ENCODE peak calls at places on chromosomes 16 and 17, in four cellular contexts. U, C, O and H are unnamed samples.

GRCh38 chr16:57747091-57747490 is 11.5 kb downstream of the KATNB1 start:
- DNase-seq in O (no peak), U (no peak), C (no peak), H (no peak)

GRCh38 chr17:69093279-69093789 is 32.6 kb upstream of the ABCA9 start:
- DNase-seq in C (no peak), O (peak; percentile 36), U (no peak), H (no peak)

GRCh38 chr16:57113042-57113453 is 20.7 kb downstream of the CPNE2 start:
- DNase-seq in U (peak; percentile 34), O (no peak), C (no peak), H (no peak)

GRCh38 chr17:83034525-83034924 is 44.9 kb upstream of the METRNL start:
- DNase-seq in C (no peak), O (no peak), U (no peak), H (no peak)

GRCh38 chr17:4566785-4567184 is 6.4 kb upstream of the GGT6 start:
- DNase-seq in U (peak; percentile 39), O (peak; percentile 59), C (no peak), H (peak; percentile 81)

GRCh38 chr17:19424934-19425868 is 14.2 kb downstream of the RNF112 start:
- DNase-seq in U (peak; percentile 23), O (no peak), C (no peak), H (no peak)

GRCh38 chr17:64077409-64077808 is 52.5 kb downstream of the ERN1 start:
- DNase-seq in O (no peak), C (no peak), U (peak; percentile 41), H (no peak)

GRCh38 chr16:22933173-22933572 is 119.2 kb downstream of the HS3ST2 start:
- DNase-seq in U (no peak), O (no peak), C (no peak), H (no peak)

GRCh38 chr17:82985973-82986372 is 93.4 kb upstream of the METRNL start:
- DNase-seq in C (no peak), O (no peak), U (peak; percentile 46), H (peak; percentile 78)

GRCh38 chr17:16939606-16940115 is 32.3 kb downstream of the TNFRSF13B start:
- DNase-seq in U (no peak), C (no peak), O (no peak), H (no peak)

GRCh38 chr17:28986714-28987367 is 19.0 kb downstream of the SEZ6 start:
- DNase-seq in O (no peak), C (no peak), U (no peak), H (no peak)

GRCh38 chr17:39601758-39602532 is 5.8 kb downstream of the NEUROD2 start:
- DNase-seq in U (no peak), C (no peak), O (no peak), H (peak; percentile 32)

GRCh38 chr16:21194771-21195301 is 16.5 kb downstream of the ZP2 start:
- DNase-seq in U (no peak), C (no peak), O (no peak), H (no peak)

GRCh38 chr17:9924735-9925191 is 19.7 kb upstream of the RCVRN start:
- DNase-seq in C (peak; percentile 48), O (peak; percentile 43), U (peak; percentile 75), H (peak; percentile 61)

GRCh38 chr17:57213180-57213825 is 43.0 kb upstream of the MSI2 start:
- DNase-seq in U (no peak), O (peak; percentile 19), C (no peak), H (no peak)

GRCh38 chr16:61362583-61362982 is 673.7 kb downstream of the CDH8 start:
- DNase-seq in U (no peak), C (no peak), O (no peak), H (no peak)

GRCh38 chr16:48231675-48232214 is 12.4 kb upstream of the LONP2 start:
- DNase-seq in O (no peak), U (peak; percentile 49), C (no peak), H (peak; percentile 45)

GRCh38 chr17:44315760-44316731 is 7.6 kb downstream of the RUNDC3A start:
- DNase-seq in U (no peak), O (peak; percentile 60), C (no peak), H (peak; percentile 28)

GRCh38 chr16:83887088-83887487 is 11.8 kb upstream of the MLYCD start:
- DNase-seq in U (no peak), C (no peak), O (no peak), H (no peak)

GRCh38 chr16:89860747-89861304 is 12.6 kb upstream of the TCF25 start:
- DNase-seq in U (peak; percentile 17), C (no peak), O (peak; percentile 96), H (peak; percentile 95)

GRCh38 chr16:30805056-30805369 is 18.0 kb upstream of the ZNF629 start:
- DNase-seq in U (no peak), O (no peak), C (no peak), H (no peak)

GRCh38 chr17:63984651-63985386 is 12.1 kb upstream of the SCN4A start:
- DNase-seq in O (peak; percentile 48), C (no peak), U (peak; percentile 91), H (no peak)

GRCh38 chr17:43003542-43004172 is 2.9 kb upstream of the IFI35 start:
- DNase-seq in O (no peak), C (no peak), U (peak; percentile 50), H (no peak)

GRCh38 chr16:85179344-85180046 is 67.2 kb upstream of the CIBAR2 start:
- DNase-seq in C (no peak), U (no peak), O (no peak), H (no peak)

GRCh38 chr17:48878920-48879898 is 13.4 kb upstream of the ATP5MC1 start:
- DNase-seq in U (peak; percentile 66), C (peak; percentile 55), O (peak; percentile 90), H (peak; percentile 87)

GRCh38 chr17:44222112-44222869 is 2.8 kb upstream of the UBTF start:
- DNase-seq in O (no peak), U (peak; percentile 66), C (no peak), H (peak; percentile 87)

GRCh38 chr17:17018021-17018441 is 24.2 kb upstream of the MPRIP start:
- DNase-seq in C (no peak), O (no peak), U (no peak), H (no peak)

GRCh38 chr17:70338946-70339354 is 169.6 kb downstream of the KCNJ2 start:
- DNase-seq in O (no peak), U (no peak), C (no peak), H (no peak)

GRCh38 chr16:56600398-56600999 is 7.9 kb upstream of the MT2A start:
- DNase-seq in U (peak; percentile 66), O (peak; percentile 55), C (no peak), H (peak; percentile 72)

GRCh38 chr16:59632266-59632855 is 898.2 kb upstream of the GOT2 start:
- DNase-seq in U (peak; percentile 68), O (no peak), C (no peak), H (no peak)

GRCh38 chr17:75842963-75843576 is 1.1 kb downstream of the UNC13D start:
- DNase-seq in O (no peak), C (no peak), U (no peak), H (no peak)

DNA sequence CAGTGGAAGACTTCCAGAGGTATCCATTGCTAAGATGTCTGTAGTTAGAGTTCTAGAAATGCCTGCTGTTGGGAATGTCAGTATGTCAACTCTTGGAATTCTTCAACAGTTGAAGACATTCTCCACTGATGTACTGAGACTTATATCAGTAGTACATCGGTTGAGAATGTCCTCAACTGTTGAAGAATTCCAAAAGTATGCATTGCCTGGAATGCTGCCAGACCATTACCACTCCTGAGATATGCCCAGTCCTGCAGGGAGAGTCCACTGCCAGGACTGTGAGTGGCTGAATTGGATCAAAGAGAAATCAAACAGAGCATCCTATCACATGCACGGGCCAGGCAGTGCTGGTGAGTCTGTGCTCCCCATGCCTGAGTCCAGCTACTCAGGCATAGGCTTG is 42.0 kb downstream of the IL21R start:
- DNase-seq in C (no peak), O (no peak), U (peak; percentile 65), H (no peak)
- TF ChIP-seq RCOR1 in C (no peak), O (no peak), U (no peak), H (no peak)

GRCh38 chr16:53629151-53629550 is 74.5 kb downstream of the RPGRIP1L start:
- DNase-seq in O (no peak), U (no peak), C (no peak), H (no peak)
- H3K4me3 ChIP-seq in O (no peak overlapping the region), U (no peak overlapping the region), C (no peak overlapping the region), H (no peak overlapping the region)

GRCh38 chr16:1433756-1434155 is 2.9 kb downstream of the PERCC1 start:
- DNase-seq in U (no peak), O (no peak), C (no peak), H (no peak)

GRCh38 chr16:1434644-1435592 is 4.0 kb downstream of the PERCC1 start:
- DNase-seq in U (no peak), O (no peak), C (no peak), H (no peak)

GRCh38 chr16:1431497-1432270 is 806 bp downstream of the PERCC1 start:
- DNase-seq in C (no peak), U (no peak), O (no peak), H (no peak)

GRCh38 chr16:1432388-1433262 is 1.7 kb downstream of the PERCC1 start:
- DNase-seq in O (no peak), U (no peak), C (no peak), H (no peak)

DNA sequence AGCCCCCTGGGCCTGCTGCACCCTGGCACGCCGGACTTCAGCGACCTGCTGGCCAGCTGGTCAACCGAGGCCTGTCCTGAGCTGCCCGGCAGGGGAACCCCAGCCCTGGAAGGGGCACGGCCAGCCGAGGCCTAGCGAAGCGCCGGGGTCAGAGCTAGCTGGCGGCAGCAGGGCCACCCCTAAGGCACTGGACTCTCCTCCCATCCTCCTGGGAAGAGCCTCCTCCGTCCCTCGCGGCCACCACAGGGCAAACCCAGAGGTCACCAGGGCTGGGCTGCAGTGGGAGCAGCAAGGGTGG is 2.3 kb downstream of the PERCC1 start:
- DNase-seq in O (no peak), C (no peak), U (no peak), H (no peak)
- H3K9ac ChIP-seq in O (no peak overlapping the region), C (no peak overlapping the region), U (no peak overlapping the region), H (no peak overlapping the region)

GRCh38 chr17:60522889-60523626 is 3.0 kb downstream of the APPBP2 start:
- DNase-seq in U (no peak), C (no peak), O (no peak), H (no peak)

GRCh38 chr17:60525624-60526514 is at the start of gene APPBP2:
- DNase-seq in O (peak; percentile 90), C (peak; percentile 34), U (peak; percentile 85), H (peak; percentile 95)

GRCh38 chr17:60523822-60524221 is 2.2 kb downstream of the APPBP2 start:
- DNase-seq in O (no peak), C (no peak), U (no peak), H (no peak)

GRCh38 chr17:60525347-60525623 is 757 bp downstream of the APPBP2 start:
- DNase-seq in U (peak; percentile 4), O (no peak), C (no peak), H (no peak)

DNA sequence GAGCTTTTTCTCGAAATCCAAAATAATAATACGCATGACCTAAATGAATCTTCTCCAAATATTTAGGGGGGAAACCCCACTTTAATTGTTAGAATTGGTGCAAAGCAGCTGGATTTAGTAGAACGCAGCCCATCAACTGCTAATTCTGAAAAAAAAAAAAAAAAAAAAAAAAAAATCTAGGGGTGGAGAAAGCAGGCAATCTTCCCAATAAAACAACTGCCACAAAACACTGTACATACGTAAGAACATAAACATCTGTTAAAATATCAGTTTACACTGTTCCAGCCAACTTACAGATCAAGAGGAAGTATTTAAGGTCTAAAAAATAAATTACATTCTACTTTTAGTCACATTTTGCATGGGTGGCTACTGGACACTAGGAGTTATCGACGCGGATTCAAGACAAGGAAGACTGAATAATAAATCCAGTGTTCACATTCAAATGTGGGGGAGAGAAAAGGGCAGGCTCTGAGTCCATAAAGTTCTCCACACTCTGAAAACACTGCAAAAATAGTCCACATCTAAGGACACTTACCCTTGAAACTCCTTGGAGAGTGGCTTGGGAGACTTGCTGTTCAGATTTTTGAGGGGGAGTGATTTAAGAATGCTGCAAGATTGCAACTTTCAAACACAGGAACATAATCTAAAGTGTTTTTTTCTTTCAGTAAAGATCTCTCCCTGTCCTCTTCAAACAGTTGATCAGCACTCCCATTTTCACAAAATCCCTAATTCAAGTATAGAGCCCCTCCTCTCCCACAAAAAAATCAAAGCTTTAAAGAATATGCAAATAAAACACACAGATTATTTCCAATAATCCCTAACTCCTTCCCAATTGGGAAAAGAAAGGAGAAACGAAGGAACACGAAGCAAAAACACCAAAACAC is 1.3 kb downstream of the APPBP2 start:
- DNase-seq in O (no peak), U (peak; percentile 37), C (no peak), H (peak; percentile 25)
- TF ChIP-seq RCOR1 in O (no peak), U (no peak), C (no peak), H (no peak)